ENCODE peak calls at places on chromosomes 11 and 22, in eight cellular contexts. One of them, this sample, is unnamed.

GRCh38 chr22:50416996-50417395 is 57.8 kb downstream of the SBF1 start:
- DNase-seq in AG09309: no peak
- DNase-seq in NB4: no peak
- DNase-seq in cardiac muscle cell: no peak
- DNase-seq in neural progenitor cell: no peak
- DNase-seq in psoas muscle: no peak
- DNase-seq in cardiac fibroblast: no peak
- DNase-seq in pancreas: no peak
- DNase-seq in this sample: no peak

GRCh38 chr11:65546217-65546958 is 11.8 kb downstream of the LTBP3 start:
- DNase-seq in AG09309: no peak
- DNase-seq in NB4: peak; percentile 91
- DNase-seq in cardiac muscle cell: no peak
- DNase-seq in neural progenitor cell: peak; percentile 94
- DNase-seq in psoas muscle: peak; percentile 79
- DNase-seq in cardiac fibroblast: no peak
- DNase-seq in pancreas: peak; percentile 95
- DNase-seq in this sample: no peak

GRCh38 chr22:22003233-22003632 is 20.6 kb upstream of the TOP3B start:
- DNase-seq in AG09309: no peak
- DNase-seq in NB4: no peak
- DNase-seq in cardiac muscle cell: no peak
- DNase-seq in neural progenitor cell: no peak
- DNase-seq in psoas muscle: no peak
- DNase-seq in cardiac fibroblast: no peak
- DNase-seq in pancreas: no peak
- DNase-seq in this sample: no peak

GRCh38 chr11:119206512-119207299 is 567 bp downstream of the CBL start:
- DNase-seq in AG09309: no peak
- DNase-seq in NB4: peak; percentile 73
- DNase-seq in cardiac muscle cell: no peak
- DNase-seq in neural progenitor cell: peak; percentile 75
- DNase-seq in psoas muscle: peak; percentile 66
- DNase-seq in cardiac fibroblast: peak; percentile 12
- DNase-seq in pancreas: no peak
- DNase-seq in this sample: no peak

GRCh38 chr11:103484545-103484944 is 375.3 kb downstream of the DYNC2H1 start:
- DNase-seq in AG09309: no peak
- DNase-seq in NB4: no peak
- DNase-seq in cardiac muscle cell: no peak
- DNase-seq in neural progenitor cell: no peak
- DNase-seq in psoas muscle: no peak
- DNase-seq in cardiac fibroblast: peak; percentile 4
- DNase-seq in pancreas: no peak
- DNase-seq in this sample: no peak

GRCh38 chr11:74322667-74323066 is 11.2 kb upstream of the P4HA3 start:
- DNase-seq in AG09309: no peak
- DNase-seq in NB4: no peak
- DNase-seq in cardiac muscle cell: peak; percentile 60
- DNase-seq in neural progenitor cell: no peak
- DNase-seq in psoas muscle: peak; percentile 80
- DNase-seq in cardiac fibroblast: peak; percentile 48
- DNase-seq in pancreas: no peak
- DNase-seq in this sample: no peak

GRCh38 chr11:34192481-34193401 is 87.3 kb downstream of the NAT10 start:
- DNase-seq in AG09309: peak; percentile 69
- DNase-seq in NB4: no peak
- DNase-seq in cardiac muscle cell: peak; percentile 90
- DNase-seq in neural progenitor cell: peak; percentile 13
- DNase-seq in psoas muscle: peak; percentile 69
- DNase-seq in cardiac fibroblast: peak; percentile 90
- DNase-seq in pancreas: peak; percentile 38
- DNase-seq in this sample: peak; percentile 97

GRCh38 chr11:46294365-46295309 is 17.2 kb downstream of the CREB3L1 start:
- DNase-seq in AG09309: peak; percentile 86
- DNase-seq in NB4: no peak
- DNase-seq in cardiac muscle cell: peak; percentile 88
- DNase-seq in neural progenitor cell: peak; percentile 85
- DNase-seq in psoas muscle: no peak
- DNase-seq in cardiac fibroblast: peak; percentile 91
- DNase-seq in pancreas: no peak
- DNase-seq in this sample: peak; percentile 97

GRCh38 chr11:73217131-73217809 is 811 bp upstream of the P2RY2 start:
- DNase-seq in AG09309: no peak
- DNase-seq in NB4: peak; percentile 57
- DNase-seq in cardiac muscle cell: no peak
- DNase-seq in neural progenitor cell: peak; percentile 12
- DNase-seq in psoas muscle: peak; percentile 57
- DNase-seq in cardiac fibroblast: no peak
- DNase-seq in pancreas: peak; percentile 42
- DNase-seq in this sample: no peak

GRCh38 chr11:73217810-73218105 is 323 bp upstream of the P2RY2 start:
- DNase-seq in AG09309: no peak
- DNase-seq in NB4: no peak
- DNase-seq in cardiac muscle cell: no peak
- DNase-seq in neural progenitor cell: no peak
- DNase-seq in psoas muscle: no peak
- DNase-seq in cardiac fibroblast: no peak
- DNase-seq in pancreas: no peak
- DNase-seq in this sample: no peak

GRCh38 chr11:73219396-73220285 is 1.6 kb downstream of the P2RY2 start:
- DNase-seq in AG09309: no peak
- DNase-seq in NB4: no peak
- DNase-seq in cardiac muscle cell: no peak
- DNase-seq in neural progenitor cell: peak; percentile 1
- DNase-seq in psoas muscle: no peak
- DNase-seq in cardiac fibroblast: no peak
- DNase-seq in pancreas: no peak
- DNase-seq in this sample: no peak

GRCh38 chr11:73218830-73219215 is 742 bp downstream of the P2RY2 start:
- DNase-seq in AG09309: no peak
- DNase-seq in NB4: no peak
- DNase-seq in cardiac muscle cell: no peak
- DNase-seq in neural progenitor cell: peak; percentile 53
- DNase-seq in psoas muscle: no peak
- DNase-seq in cardiac fibroblast: no peak
- DNase-seq in pancreas: no peak
- DNase-seq in this sample: no peak

DNA sequence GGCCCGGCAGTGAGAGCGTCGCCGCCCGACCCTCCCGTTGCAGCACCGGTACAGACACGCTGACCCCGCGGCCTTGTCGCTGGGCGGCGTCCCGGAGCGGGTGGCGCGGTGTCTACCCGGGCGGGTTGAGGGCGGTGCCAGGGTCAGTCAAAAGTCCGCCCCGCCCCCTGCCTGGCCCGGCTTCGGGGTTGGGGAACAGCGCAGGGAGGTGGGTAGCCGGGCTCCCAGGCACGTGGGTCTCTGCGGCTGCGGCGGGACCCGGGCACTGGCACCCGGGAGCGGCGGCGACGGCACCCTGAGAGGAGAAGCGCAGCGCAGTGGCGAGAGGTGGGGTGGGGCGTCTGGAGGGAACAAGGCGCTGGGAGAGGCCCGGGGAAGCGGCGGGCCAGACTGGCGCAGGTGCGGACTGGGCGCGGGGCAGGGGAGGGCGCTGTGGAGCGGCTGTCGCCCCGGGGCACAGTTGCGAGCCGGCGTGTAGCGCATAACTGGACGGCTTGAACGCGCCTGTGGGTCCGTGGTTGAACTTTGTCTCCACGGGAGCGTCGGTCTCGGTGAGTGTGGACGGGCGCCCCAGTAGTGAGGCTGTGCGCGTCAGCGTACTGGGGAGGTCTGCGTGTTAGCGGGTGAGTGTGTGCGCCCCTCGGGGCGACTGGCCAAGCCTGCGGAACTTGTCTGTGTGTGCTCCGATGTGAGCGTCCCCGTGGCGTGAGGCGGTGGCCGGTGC is at the start of gene P2RY2:
- DNase-seq in AG09309: no peak
- DNase-seq in NB4: peak; percentile 96
- DNase-seq in cardiac muscle cell: peak; percentile 31
- DNase-seq in neural progenitor cell: peak; percentile 88
- DNase-seq in psoas muscle: peak; percentile 91
- DNase-seq in cardiac fibroblast: peak; percentile 27
- DNase-seq in pancreas: peak; percentile 77
- DNase-seq in this sample: no peak
- TF ChIP-seq CTCF in AG09309: peak; percentile 24
- TF ChIP-seq CTCF in NB4: peak; percentile 53
- TF ChIP-seq CTCF in cardiac muscle cell: peak; percentile 42
- TF ChIP-seq CTCF in neural progenitor cell: peak; percentile 66
- TF ChIP-seq CTCF in psoas muscle: peak; percentile 52
- TF ChIP-seq CTCF in cardiac fibroblast: peak; percentile 34
- TF ChIP-seq CTCF in pancreas: peak; percentile 24
- TF ChIP-seq CTCF in this sample: peak; percentile 64

DNA sequence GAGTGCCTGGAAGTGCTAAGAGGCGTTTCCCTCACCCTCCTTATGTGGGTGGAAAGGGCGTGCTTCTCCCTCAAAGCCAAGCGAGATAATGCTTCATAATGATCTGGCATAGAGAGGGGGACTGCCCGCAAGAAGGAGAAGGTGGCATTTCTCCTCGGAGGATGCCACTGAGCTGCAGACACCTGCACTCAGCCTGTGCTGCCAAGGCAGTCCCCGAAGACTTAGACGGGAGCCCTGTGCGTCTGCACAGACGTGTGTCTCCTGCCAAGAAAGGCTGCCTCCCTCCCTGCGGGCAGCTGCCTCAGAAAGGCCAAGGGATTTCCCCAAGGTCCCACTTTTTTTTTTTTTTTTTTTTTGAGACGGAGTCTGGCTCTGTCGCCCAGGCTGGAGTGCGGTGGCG is 48.1 kb upstream of the SPATA19 start:
- DNase-seq in AG09309: no peak
- DNase-seq in NB4: no peak
- DNase-seq in cardiac muscle cell: no peak
- DNase-seq in neural progenitor cell: no peak
- DNase-seq in psoas muscle: no peak
- DNase-seq in cardiac fibroblast: no peak
- DNase-seq in pancreas: no peak
- DNase-seq in this sample: no peak
- TF ChIP-seq CTCF in AG09309: no peak
- TF ChIP-seq CTCF in NB4: no peak
- TF ChIP-seq CTCF in cardiac muscle cell: no peak
- TF ChIP-seq CTCF in neural progenitor cell: no peak
- TF ChIP-seq CTCF in psoas muscle: no peak
- TF ChIP-seq CTCF in cardiac fibroblast: no peak
- TF ChIP-seq CTCF in pancreas: no peak
- TF ChIP-seq CTCF in this sample: no peak

GRCh38 chr11:69841859-69842698 is 22.9 kb upstream of the FGF3 start:
- DNase-seq in AG09309: no peak
- DNase-seq in NB4: peak; percentile 50
- DNase-seq in cardiac muscle cell: peak; percentile 17
- DNase-seq in neural progenitor cell: peak; percentile 35
- DNase-seq in psoas muscle: no peak
- DNase-seq in cardiac fibroblast: peak; percentile 29
- DNase-seq in pancreas: no peak
- DNase-seq in this sample: no peak
- TF ChIP-seq CTCF in AG09309: peak; percentile 50
- TF ChIP-seq CTCF in NB4: peak; percentile 73
- TF ChIP-seq CTCF in cardiac muscle cell: peak; percentile 41
- TF ChIP-seq CTCF in neural progenitor cell: peak; percentile 58
- TF ChIP-seq CTCF in psoas muscle: no peak
- TF ChIP-seq CTCF in cardiac fibroblast: peak; percentile 49
- TF ChIP-seq CTCF in pancreas: no peak
- TF ChIP-seq CTCF in this sample: peak; percentile 73

GRCh38 chr22:31639640-31640039 is 22.4 kb downstream of the PISD start:
- DNase-seq in AG09309: no peak
- DNase-seq in NB4: no peak
- DNase-seq in cardiac muscle cell: no peak
- DNase-seq in neural progenitor cell: no peak
- DNase-seq in psoas muscle: no peak
- DNase-seq in cardiac fibroblast: no peak
- DNase-seq in pancreas: no peak
- DNase-seq in this sample: no peak

GRCh38 chr22:31637938-31638618 is 23.9 kb downstream of the PISD start:
- DNase-seq in AG09309: no peak
- DNase-seq in NB4: peak; percentile 95
- DNase-seq in cardiac muscle cell: peak; percentile 54
- DNase-seq in neural progenitor cell: no peak
- DNase-seq in psoas muscle: no peak
- DNase-seq in cardiac fibroblast: peak; percentile 78
- DNase-seq in pancreas: no peak
- DNase-seq in this sample: no peak

GRCh38 chr22:31635638-31636306 is 26.2 kb downstream of the PISD start:
- DNase-seq in AG09309: no peak
- DNase-seq in NB4: no peak
- DNase-seq in cardiac muscle cell: no peak
- DNase-seq in neural progenitor cell: no peak
- DNase-seq in psoas muscle: no peak
- DNase-seq in cardiac fibroblast: no peak
- DNase-seq in pancreas: no peak
- DNase-seq in this sample: no peak

GRCh38 chr22:31637375-31637937 is 24.6 kb downstream of the PISD start:
- DNase-seq in AG09309: no peak
- DNase-seq in NB4: peak; percentile 85
- DNase-seq in cardiac muscle cell: no peak
- DNase-seq in neural progenitor cell: no peak
- DNase-seq in psoas muscle: no peak
- DNase-seq in cardiac fibroblast: peak; percentile 38
- DNase-seq in pancreas: no peak
- DNase-seq in this sample: no peak
- TF ChIP-seq CTCF in AG09309: no peak
- TF ChIP-seq CTCF in NB4: no peak
- TF ChIP-seq CTCF in cardiac muscle cell: no peak
- TF ChIP-seq CTCF in neural progenitor cell: no peak
- TF ChIP-seq CTCF in psoas muscle: no peak
- TF ChIP-seq CTCF in cardiac fibroblast: no peak
- TF ChIP-seq CTCF in pancreas: no peak
- TF ChIP-seq CTCF in this sample: no peak

DNA sequence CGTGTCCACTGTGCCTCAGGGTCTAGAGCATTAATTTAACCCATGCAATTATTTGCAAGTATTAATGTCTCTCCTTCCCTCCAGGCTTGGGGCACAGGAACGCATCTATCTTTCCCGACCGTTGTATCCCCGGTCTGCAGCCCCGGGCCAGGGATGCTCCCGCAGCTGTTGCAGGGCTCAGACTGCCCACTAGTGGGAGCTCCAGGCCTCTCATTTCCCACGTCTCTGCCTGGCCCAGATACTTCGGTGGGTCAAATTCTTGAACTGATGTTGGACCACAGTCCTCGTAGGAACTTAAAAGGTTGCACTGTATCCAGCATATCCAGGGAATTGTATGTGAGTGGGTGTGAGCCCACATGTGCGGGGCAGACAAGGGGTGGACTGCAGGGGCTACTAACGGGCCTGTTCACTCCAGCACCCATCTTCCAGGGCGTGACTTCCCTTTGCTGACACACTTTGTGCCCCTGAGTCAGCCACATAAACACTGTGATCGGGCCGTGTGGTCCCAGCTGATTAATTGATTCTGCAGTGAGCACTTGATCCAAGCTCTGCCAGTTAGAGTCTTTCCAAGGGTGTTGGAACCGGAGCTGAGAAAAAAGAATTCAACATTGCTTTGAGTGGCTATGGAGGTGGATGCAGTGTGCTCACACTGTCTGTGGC is 451.3 kb downstream of the TBC1D22A start:
- DNase-seq in AG09309: no peak
- DNase-seq in NB4: peak; percentile 47
- DNase-seq in cardiac muscle cell: peak; percentile 16
- DNase-seq in neural progenitor cell: peak; percentile 15
- DNase-seq in psoas muscle: no peak
- DNase-seq in cardiac fibroblast: no peak
- DNase-seq in pancreas: no peak
- DNase-seq in this sample: no peak
- TF ChIP-seq CTCF in AG09309: peak; percentile 81
- TF ChIP-seq CTCF in NB4: peak; percentile 91
- TF ChIP-seq CTCF in cardiac muscle cell: peak; percentile 49
- TF ChIP-seq CTCF in neural progenitor cell: peak; percentile 53
- TF ChIP-seq CTCF in psoas muscle: peak; percentile 35
- TF ChIP-seq CTCF in cardiac fibroblast: peak; percentile 52
- TF ChIP-seq CTCF in pancreas: peak; percentile 48
- TF ChIP-seq CTCF in this sample: peak; percentile 76